ENCODE peak calls at places on chromosomes 7 and 10, in five cellular contexts. S is lower leg skin, M is Peyer's patch, L is stomach, V is GM12892. X is an unnamed sample.

GRCh38 chr10:12418000-12418399 is 68.7 kb downstream of the CAMK1D start:
- DNase-seq in M (peak; percentile 31), L (no peak), V (no peak), S (peak; percentile 92), X (peak; percentile 18)

GRCh38 chr10:43710772-43711471 is 62.2 kb upstream of the ZNF32 start:
- DNase-seq in M (no peak), S (no peak), V (no peak), L (no peak), X (no peak)

GRCh38 chr7:90178166-90178565 is 23.9 kb downstream of the STEAP1 start:
- DNase-seq in S (no peak), M (no peak), V (no peak), L (no peak), X (no peak)

GRCh38 chr10:62681211-62681940 is 123.1 kb upstream of the ADO start:
- DNase-seq in L (peak; percentile 29), S (no peak), V (peak; percentile 65), M (no peak), X (no peak)

GRCh38 chr10:128922172-128922571 is 544.9 kb upstream of the MGMT start:
- DNase-seq in S (peak; percentile 90), L (no peak), V (no peak), M (no peak), X (no peak)

GRCh38 chr10:121899727-121900126 is 28.1 kb downstream of the ATE1 start:
- DNase-seq in V (no peak), M (no peak), S (no peak), L (no peak), X (no peak)

GRCh38 chr7:29987821-29988317 is 1.7 kb downstream of the SCRN1 start:
- DNase-seq in M (no peak), L (no peak), V (no peak), S (no peak), X (no peak)

GRCh38 chr7:48101880-48102448 is 12.9 kb downstream of the UPP1 start:
- DNase-seq in M (no peak), V (no peak), S (peak; percentile 68), L (no peak), X (no peak)

GRCh38 chr7:37982423-37982822 is 62.0 kb downstream of the EPDR1 start:
- DNase-seq in L (no peak), M (no peak), S (no peak), V (no peak), X (no peak)

GRCh38 chr7:151233804-151234203 is 1.5 kb downstream of the CHPF2 start:
- DNase-seq in S (peak; percentile 79), V (no peak), M (peak; percentile 25), L (no peak), X (no peak)

GRCh38 chr7:151235091-151235787 is 3.0 kb downstream of the CHPF2 start:
- DNase-seq in M (peak; percentile 31), L (no peak), V (no peak), S (no peak), X (no peak)

GRCh38 chr7:151231964-151232271 is 365 bp upstream of the CHPF2 start:
- DNase-seq in L (no peak), S (no peak), V (no peak), M (no peak), X (no peak)

GRCh38 chr7:151232272-151233110 is at the start of gene CHPF2:
- DNase-seq in M (peak; percentile 90), V (peak; percentile 98), L (peak; percentile 93), S (peak; percentile 98), X (peak; percentile 96)

GRCh38 chr7:151233111-151233701 is 923 bp downstream of the CHPF2 start:
- DNase-seq in L (peak; percentile 52), M (peak; percentile 60), V (peak; percentile 74), S (no peak), X (no peak)
- TF ChIP-seq POLR2A in L (no peak), M (no peak), V (peak; percentile 52), S (no peak), X (no peak)

DNA sequence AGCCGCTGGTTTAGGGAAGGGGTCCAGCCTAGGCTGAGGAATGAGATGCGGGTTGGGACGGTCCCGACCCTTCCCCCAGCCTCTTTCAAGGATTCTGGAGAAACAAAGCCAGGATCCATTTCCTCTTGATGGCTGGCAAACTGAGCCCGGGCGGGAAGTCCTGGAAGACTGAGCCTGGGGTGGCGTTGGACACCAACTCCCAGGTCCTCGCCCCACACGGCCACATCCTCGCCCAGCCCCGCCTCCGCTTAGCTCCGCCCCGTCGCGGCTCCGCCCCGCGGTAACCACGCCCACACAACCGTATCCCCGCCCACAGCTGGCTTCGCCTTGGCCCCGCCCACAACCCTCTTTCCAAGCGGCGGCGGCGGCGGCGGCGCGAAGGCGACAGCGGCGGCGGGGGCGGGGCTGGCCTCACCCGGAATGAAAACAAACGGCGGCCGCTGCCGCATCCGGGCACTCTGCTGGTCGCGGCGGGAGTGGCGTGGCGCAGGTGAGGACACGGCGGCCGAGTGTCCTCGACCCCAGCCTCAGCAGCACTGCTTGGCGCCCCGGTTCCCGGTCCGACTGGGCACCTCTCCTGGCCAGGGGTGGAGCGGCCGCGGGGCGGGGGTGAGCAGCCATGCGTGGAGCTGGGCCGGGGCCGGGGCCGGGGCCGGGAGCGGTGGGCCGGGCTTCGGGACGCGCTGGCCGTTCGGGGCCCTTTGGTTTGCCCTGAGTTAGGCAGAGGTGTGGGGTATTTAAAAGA is at the start of gene NUB1:
- DNase-seq in S (peak; percentile 98), L (peak; percentile 96), M (peak; percentile 97), V (peak; percentile 59), X (peak; percentile 96)
- TF ChIP-seq POLR2A in S (peak; percentile 44), L (no peak), M (peak; percentile 88), V (peak; percentile 50), X (peak; percentile 78)

GRCh38 chr7:96322373-96322695 is 436 bp upstream of the SLC25A13 start:
- DNase-seq in V (no peak), S (no peak), L (no peak), M (no peak), X (no peak)

GRCh38 chr7:96319444-96319843 is 2.5 kb downstream of the SLC25A13 start:
- DNase-seq in S (no peak), M (no peak), L (no peak), V (no peak), X (no peak)

GRCh38 chr7:96321670-96322372 is at the start of gene SLC25A13:
- DNase-seq in M (peak; percentile 96), V (peak; percentile 83), S (peak; percentile 98), L (peak; percentile 94), X (peak; percentile 96)

GRCh38 chr7:96320437-96320836 is 1.5 kb downstream of the SLC25A13 start:
- DNase-seq in M (no peak), V (peak; percentile 19), S (no peak), L (no peak), X (no peak)

GRCh38 chr7:96321041-96321669 is 743 bp downstream of the SLC25A13 start:
- DNase-seq in L (peak; percentile 88), S (peak; percentile 97), M (peak; percentile 90), V (no peak), X (peak; percentile 94)
- TF ChIP-seq POLR2A in L (no peak), S (peak; percentile 18), M (peak; percentile 51), V (peak; percentile 77), X (no peak)

GRCh38 chr7:140672382-140673062 is at the start of gene ADCK2:
- DNase-seq in V (peak; percentile 90), L (peak; percentile 71), S (no peak), M (no peak), X (peak; percentile 75)
- TF ChIP-seq POLR2A in V (no peak), L (no peak), S (no peak), M (no peak), X (no peak)

GRCh38 chr10:3785849-3786290 is 861 bp upstream of the KLF6 start:
- DNase-seq in V (no peak), L (no peak), S (no peak), M (no peak), X (peak; percentile 78)
- TF ChIP-seq POLR2A in V (no peak), L (no peak), S (no peak), M (no peak), X (no peak)

DNA sequence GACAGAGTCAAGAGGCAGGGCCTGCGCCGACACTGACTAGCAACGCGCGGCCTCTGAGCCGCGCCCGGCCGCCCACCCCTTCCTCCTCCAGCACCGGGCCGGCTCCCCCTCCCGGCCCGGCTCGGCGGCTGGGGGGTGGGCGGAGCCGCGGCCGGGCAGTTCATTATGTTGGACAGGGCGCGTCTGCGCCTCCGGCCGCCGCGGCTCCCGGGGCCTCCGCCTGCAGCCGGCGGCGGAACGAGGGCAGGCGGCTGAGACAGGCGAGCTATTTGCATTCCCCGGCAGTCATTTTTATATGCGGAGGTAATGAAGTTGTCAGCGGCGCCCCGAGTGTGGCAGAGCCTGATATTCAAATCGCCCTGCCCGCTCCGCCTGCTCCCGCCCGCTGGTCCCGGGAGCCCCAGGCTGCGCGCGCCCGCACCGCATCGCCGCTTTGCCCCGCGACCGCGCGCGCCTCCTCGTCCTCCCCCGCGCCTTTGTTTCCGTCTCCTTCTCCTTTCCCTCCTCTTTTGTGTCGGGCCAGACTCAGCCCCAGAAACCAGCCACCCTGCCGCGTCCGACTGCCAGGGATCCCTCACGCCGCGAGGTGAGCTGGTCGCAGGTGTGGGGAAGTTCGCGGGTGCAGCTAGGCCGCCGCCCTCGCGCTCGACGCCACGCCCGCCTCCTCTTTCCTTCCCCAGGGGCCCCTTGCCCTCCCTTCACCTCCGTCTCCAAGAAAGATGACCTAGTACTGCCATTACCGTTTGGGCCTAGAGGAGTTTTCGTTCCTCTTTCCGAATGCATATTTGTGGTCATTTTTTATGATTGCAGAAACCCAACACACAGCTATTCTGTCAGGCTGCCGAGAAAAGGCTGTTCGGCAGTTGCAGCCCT is 107.0 kb downstream of the SNX10 start:
- DNase-seq in V (peak; percentile 66), L (peak; percentile 48), S (peak; percentile 89), M (peak; percentile 67), X (peak; percentile 69)
- TF ChIP-seq POLR2A in V (peak; percentile 51), L (no peak), S (no peak), M (no peak), X (peak; percentile 23)

GRCh38 chr7:150631866-150632864 is at the start of gene GIMAP6:
- DNase-seq in L (no peak), M (no peak), V (no peak), S (no peak), X (no peak)
- TF ChIP-seq POLR2A in L (no peak), M (no peak), V (peak; percentile 76), S (no peak), X (no peak)

DNA sequence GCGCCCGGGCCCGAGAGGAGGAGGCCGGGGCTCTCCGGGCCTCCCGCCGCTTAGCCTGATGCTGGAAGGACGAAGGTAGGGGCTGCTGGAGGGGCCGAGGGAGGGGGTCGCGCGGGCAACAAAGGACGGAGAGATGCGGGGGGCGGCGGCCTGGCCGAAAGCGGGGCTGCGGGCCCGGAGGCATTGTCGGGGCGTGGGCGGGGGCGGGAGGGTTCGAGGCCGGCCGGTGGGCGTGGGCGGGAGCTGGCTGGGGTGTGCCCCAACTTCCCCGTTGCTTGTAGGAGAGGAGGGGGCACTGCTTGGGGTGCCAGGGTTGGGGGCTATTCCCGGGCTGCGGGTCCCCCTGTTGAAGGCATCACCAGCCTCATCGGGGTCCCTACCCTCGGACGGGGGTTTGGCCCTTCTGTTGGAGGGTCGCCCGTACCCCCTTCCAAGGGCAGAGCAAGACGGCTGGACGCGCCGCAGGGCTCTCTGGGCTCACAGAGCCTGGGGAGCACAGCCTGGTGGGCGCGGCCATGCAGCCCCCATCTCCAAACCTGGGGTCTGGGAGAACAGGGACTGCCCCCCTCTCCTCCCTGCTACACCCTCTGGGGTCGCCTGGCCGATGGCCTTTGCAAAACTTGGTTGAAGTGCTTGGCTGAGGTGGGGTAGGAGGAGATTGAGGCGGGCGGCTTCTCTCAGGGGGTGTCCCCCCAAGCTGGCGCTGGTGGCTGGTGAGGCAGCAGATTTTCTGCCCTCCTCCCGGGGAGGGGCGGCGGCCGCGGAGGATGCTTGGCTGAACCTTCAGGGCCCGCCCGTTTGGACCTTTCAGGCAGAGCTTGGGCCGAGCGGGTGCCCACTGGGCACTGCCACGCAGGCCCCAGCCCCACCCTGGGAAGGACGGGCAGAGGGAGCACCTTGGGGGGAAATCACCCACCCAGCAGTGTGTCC is 718 bp downstream of the CLIP2 start:
- DNase-seq in S (peak; percentile 92), L (peak; percentile 50), V (no peak), M (peak; percentile 73), X (no peak)
- TF ChIP-seq POLR2A in S (no peak), L (no peak), V (no peak), M (no peak), X (no peak)

GRCh38 chr7:28479507-28479947 is 67.2 kb downstream of the CREB5 start:
- DNase-seq in M (no peak), S (no peak), L (no peak), V (no peak), X (no peak)
- TF ChIP-seq POLR2A in M (no peak), S (no peak), L (no peak), V (no peak), X (no peak)